ENCODE peak calls at places on chromosomes 1 and 21, in seven cellular contexts. W is kidney epithelial cell, I is cardiac muscle cell, Q is progenitor cell of endocrine pancreas, O is AG09309, T is body of pancreas, H is GM06990. C is an unnamed sample.

GRCh38 chr1:39026947-39027507 is 877 bp downstream of the NDUFS5 start:
- DNase-seq in Q (no peak), H (no peak), W (no peak), T (no peak), I (no peak), O (no peak), C (no peak)

GRCh38 chr1:221772107-221772506 is 30.2 kb upstream of the DUSP10 start:
- DNase-seq in O (peak; percentile 4), H (no peak), Q (no peak), T (no peak), W (no peak), I (peak; percentile 2), C (no peak)

GRCh38 chr1:199794105-199794863 is 233.2 kb upstream of the NR5A2 start:
- DNase-seq in Q (no peak), H (no peak), I (peak; percentile 33), T (peak; percentile 34), W (no peak), O (no peak), C (peak; percentile 45)

GRCh38 chr1:156693858-156694562 is 11.4 kb downstream of the CRABP2 start:
- DNase-seq in O (no peak), W (no peak), I (no peak), Q (no peak), T (peak; percentile 24), H (no peak), C (no peak)

GRCh38 chr1:211783266-211783665 is 47.3 kb downstream of the LPGAT1 start:
- DNase-seq in T (peak; percentile 21), Q (no peak), W (no peak), H (no peak), O (no peak), I (peak; percentile 6), C (no peak)

GRCh38 chr1:3669421-3669821 is 17.1 kb downstream of the TP73 start:
- DNase-seq in T (no peak), W (no peak), O (no peak), H (no peak), Q (no peak), I (no peak), C (peak; percentile 42)

GRCh38 chr1:241406421-241406820 is 49.4 kb upstream of the RGS7 start:
- DNase-seq in T (no peak), O (no peak), Q (no peak), I (no peak), W (no peak), H (no peak), C (no peak)

GRCh38 chr1:48750089-48750488 is 26.6 kb downstream of the BEND5 start:
- DNase-seq in W (no peak), H (peak; percentile 3), I (no peak), Q (no peak), O (no peak), T (no peak), C (no peak)

GRCh38 chr1:166627583-166627982 is 211.7 kb upstream of the POGK start:
- DNase-seq in O (no peak), I (no peak), Q (no peak), W (no peak), T (no peak), H (no peak), C (no peak)

GRCh38 chr21:45747233-45747766 is 103.8 kb downstream of the PCBP3 start:
- DNase-seq in W (no peak), O (no peak), H (no peak), T (no peak), Q (no peak), I (no peak), C (no peak)

GRCh38 chr1:47474278-47475193 is 36.7 kb downstream of the FOXD2 start:
- DNase-seq in H (no peak), W (no peak), Q (no peak), I (no peak), T (no peak), O (no peak), C (no peak)

GRCh38 chr1:14756617-14757259 is 158.3 kb downstream of the KAZN start:
- DNase-seq in O (no peak), H (no peak), W (no peak), T (no peak), I (no peak), Q (no peak), C (no peak)

GRCh38 chr1:157798211-157798610 is 21.3 kb upstream of the FCRL2 start:
- DNase-seq in I (no peak), Q (no peak), H (no peak), T (no peak), O (no peak), W (peak; percentile 14), C (no peak)

GRCh38 chr1:231971397-231972233 is 345.0 kb downstream of the DISC1 start:
- DNase-seq in I (peak; percentile 84), T (no peak), H (no peak), W (no peak), Q (no peak), O (peak; percentile 23), C (peak; percentile 52)

GRCh38 chr1:12490547-12491142 is 127.4 kb downstream of the DHRS3 start:
- DNase-seq in I (no peak), O (no peak), W (no peak), H (no peak), T (no peak), Q (no peak), C (no peak)

GRCh38 chr1:227369102-227369760 is 50.9 kb upstream of the CDC42BPA start:
- DNase-seq in Q (no peak), W (no peak), I (no peak), T (no peak), O (no peak), H (no peak), C (no peak)

DNA sequence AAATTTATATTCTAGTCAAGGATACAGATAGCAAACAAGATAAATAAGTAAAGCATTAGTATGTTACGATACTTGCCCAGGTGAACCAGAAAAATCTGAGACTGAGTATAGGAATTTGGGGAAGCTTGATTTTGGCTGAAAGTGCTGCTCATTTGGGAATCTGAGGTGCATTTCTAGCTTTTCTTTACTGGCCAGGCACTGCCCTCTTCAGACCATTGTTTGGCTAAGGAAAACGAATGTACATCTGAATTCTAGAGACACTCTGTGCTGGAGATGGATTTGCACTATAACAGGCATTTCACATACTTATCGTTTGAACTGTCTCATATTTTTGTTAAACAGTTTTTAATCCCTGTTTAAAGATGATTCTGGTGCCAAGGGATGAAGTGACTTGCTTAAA is 23.4 kb downstream of the ARID1A start:
- DNase-seq in I (no peak), W (no peak), Q (no peak), O (no peak), H (no peak), T (no peak), C (no peak)
- TF ChIP-seq CTCF in I (no peak), W (no peak), Q (no peak), O (peak; percentile 9), H (no peak), T (peak; percentile 10), C (no peak)

GRCh38 chr1:2391385-2392070 is at the start of the genes MORN1 and RER1:
- DNase-seq in W (peak; percentile 86), H (peak; percentile 99), I (peak; percentile 99), O (peak; percentile 91), Q (peak; percentile 97), T (peak; percentile 100), C (peak; percentile 99)
- TF ChIP-seq CTCF in W (no peak), H (no peak), I (no peak), O (no peak), Q (no peak), T (peak; percentile 4), C (no peak)

GRCh38 chr1:24642481-24643361 is at the start of gene SRRM1:
- DNase-seq in Q (peak; percentile 95), T (peak; percentile 99), H (peak; percentile 100), I (peak; percentile 100), W (peak; percentile 99), O (peak; percentile 99), C (peak; percentile 100)
- TF ChIP-seq CTCF in Q (peak; percentile 26), T (peak; percentile 48), H (peak; percentile 26), I (no peak), W (no peak), O (peak; percentile 10), C (no peak)

GRCh38 chr1:175317309-175317708 is 124.7 kb upstream of the KIAA0040 start:
- DNase-seq in T (peak; percentile 13), W (no peak), Q (no peak), H (no peak), O (no peak), I (peak; percentile 3), C (no peak)
- TF ChIP-seq CTCF in T (peak; percentile 25), W (peak; percentile 25), Q (peak; percentile 43), H (peak; percentile 50), O (peak; percentile 16), I (peak; percentile 33), C (peak; percentile 76)

GRCh38 chr21:36422279-36423098 is 37.3 kb downstream of the CHAF1B start:
- DNase-seq in H (peak; percentile 25), T (peak; percentile 64), I (peak; percentile 76), W (no peak), O (no peak), Q (peak; percentile 28), C (peak; percentile 74)
- TF ChIP-seq CTCF in H (peak; percentile 93), T (peak; percentile 48), I (peak; percentile 84), W (peak; percentile 88), O (peak; percentile 89), Q (peak; percentile 68), C (peak; percentile 82)

GRCh38 chr1:116129537-116129936 is 18.3 kb downstream of the MAB21L3 start:
- DNase-seq in O (no peak), W (no peak), T (no peak), I (no peak), Q (no peak), H (no peak), C (no peak)

GRCh38 chr1:116130376-116130775 is 19.2 kb downstream of the MAB21L3 start:
- DNase-seq in T (no peak), I (no peak), Q (no peak), W (no peak), O (no peak), H (no peak), C (no peak)

GRCh38 chr1:116131866-116132605 is 20.8 kb downstream of the MAB21L3 start:
- DNase-seq in O (no peak), I (no peak), Q (no peak), T (no peak), W (no peak), H (no peak), C (no peak)

GRCh38 chr1:116128669-116129068 is 17.5 kb downstream of the MAB21L3 start:
- DNase-seq in O (no peak), W (no peak), H (no peak), Q (no peak), I (no peak), T (no peak), C (no peak)

DNA sequence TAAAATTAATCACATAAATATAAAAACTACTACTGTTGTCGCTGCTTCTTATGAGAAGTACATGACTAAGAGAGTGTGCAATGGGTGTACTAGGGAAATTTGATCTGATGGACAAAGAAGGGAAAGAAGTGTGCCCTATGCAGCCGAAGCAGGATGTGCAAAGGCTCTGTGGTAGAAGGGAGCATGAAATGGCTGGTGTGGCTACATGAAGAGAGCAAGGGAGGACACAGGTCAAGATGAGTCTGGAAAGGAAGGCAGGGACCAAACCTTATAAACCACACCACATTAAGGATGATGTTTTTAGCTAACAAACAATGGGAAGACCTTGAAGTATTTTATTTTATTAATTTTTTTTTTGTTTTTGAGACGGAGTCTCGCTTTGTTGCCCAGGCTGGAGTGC is 20.0 kb downstream of the MAB21L3 start:
- DNase-seq in O (no peak), H (no peak), I (no peak), T (no peak), Q (no peak), W (no peak), C (no peak)
- TF ChIP-seq CTCF in O (no peak), H (no peak), I (no peak), T (no peak), Q (no peak), W (no peak), C (no peak)